ENCODE peak calls at places on chromosomes 11 and 22, in four cellular contexts. Z is GM12878, E is DND-41, N is HepG2. J is an unnamed sample.

GRCh38 chr11:106457727-106458126 is 380.3 kb downstream of the AASDHPPT start:
- DNase-seq in N (peak), Z (no peak), E (no peak), J (no peak)

GRCh38 chr22:38104084-38104483 is 6.4 kb downstream of the BAIAP2L2 start:
- DNase-seq in N (no peak), Z (no peak), E (no peak), J (no peak)

GRCh38 chr11:8025816-8026215 is 38.7 kb downstream of the EIF3F start:
- DNase-seq in N (no peak), Z (no peak), E (no peak), J (no peak)

GRCh38 chr11:13939952-13940610 is 22.4 kb upstream of the SPON1 start:
- DNase-seq in Z (no peak), N (no peak), E (no peak), J (no peak)

GRCh38 chr11:2728663-2729332 is 29.0 kb upstream of the KCNQ1OT1 start:
- DNase-seq in N (peak), E (no peak), Z (no peak), J (no peak)

GRCh38 chr22:19574247-19574646 is 50.0 kb upstream of the CLDN5 start:
- DNase-seq in Z (no peak), N (no peak), E (no peak), J (no peak)

GRCh38 chr11:46686886-46687810 is 13.3 kb downstream of the ARHGAP1 start:
- DNase-seq in N (no peak), Z (no peak), E (no peak), J (no peak)

GRCh38 chr11:3195251-3196160 is 23.1 kb downstream of the MRGPRG start:
- DNase-seq in E (no peak), N (peak), Z (no peak), J (peak)

DNA sequence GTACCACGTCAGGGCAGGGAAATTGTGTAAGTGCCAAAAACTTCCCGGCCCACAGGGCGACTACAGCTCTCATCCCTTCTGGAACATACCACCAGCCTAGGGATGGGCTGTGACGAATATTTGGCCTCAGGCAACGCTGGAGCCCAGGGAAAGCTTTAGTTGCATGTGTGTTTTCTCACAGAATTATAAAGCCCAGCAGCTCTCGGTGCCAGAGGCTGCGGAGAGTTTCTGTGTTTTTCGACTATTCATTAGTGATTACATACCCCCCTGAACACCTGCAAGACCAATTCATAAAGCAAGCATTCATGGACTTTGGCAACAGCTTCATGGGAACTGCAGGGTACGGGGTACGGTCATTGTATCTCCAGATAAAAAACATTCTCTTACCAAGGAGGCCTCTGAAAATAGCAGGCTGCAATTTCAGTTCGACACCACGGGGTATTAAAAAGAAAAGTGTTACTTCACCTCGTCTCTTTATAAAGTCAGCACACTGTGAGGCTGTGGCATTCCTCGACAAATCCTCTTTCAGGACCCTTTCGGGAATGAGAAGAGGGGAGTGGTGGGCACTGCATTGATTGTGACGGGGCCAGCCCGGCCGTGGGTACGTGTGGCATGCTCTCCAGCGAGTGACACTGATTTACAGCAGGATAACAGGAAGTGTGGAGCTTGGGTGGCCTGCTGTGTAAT is 243.6 kb upstream of the SORL1-AS1 start:
- DNase-seq in E (no peak), Z (no peak), N (no peak), J (no peak)
- H2AFZ ChIP-seq in E (no peak), Z (no peak), N (peak), J (no peak)

DNA sequence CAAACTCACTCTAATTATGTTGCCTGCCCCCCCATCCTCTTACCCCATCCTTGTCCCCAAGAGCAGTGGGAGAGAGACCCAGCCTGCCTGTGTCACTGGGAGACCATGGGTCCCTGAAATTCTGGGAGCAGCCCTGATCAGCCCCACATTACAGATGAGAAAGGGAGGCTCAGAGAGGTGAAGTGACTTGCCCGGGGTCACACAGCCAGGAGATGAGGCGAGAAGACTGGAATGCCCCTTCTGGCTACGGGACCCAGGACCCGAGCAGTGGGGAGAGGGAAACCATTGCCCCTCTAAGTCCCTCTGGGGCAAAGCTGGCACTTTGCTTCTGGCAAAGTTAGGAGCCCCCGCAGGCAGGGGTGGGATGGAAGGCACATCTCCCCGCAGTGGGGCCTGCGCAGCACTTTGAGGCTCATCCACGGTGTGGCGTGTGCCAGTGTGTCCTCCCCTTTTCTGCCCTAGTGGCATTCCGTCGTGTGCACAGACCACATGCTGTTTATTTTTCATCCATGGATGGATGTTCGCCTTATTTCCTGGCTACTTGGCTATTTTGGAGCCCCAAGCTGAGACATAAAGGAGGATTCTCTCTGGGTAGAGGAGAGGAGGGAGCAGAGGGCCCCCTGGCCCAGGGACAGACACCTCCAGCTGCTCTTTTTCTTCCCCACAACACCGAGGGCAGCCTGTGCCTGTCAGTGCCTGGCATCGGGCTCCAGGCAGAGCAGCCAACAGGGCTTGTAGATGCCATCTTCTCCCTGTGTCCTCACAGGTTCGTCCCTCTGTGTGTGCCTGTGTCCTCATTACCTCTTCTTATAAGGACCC is 3.7 kb upstream of the FGF3 start:
- DNase-seq in Z (no peak), N (no peak), E (no peak), J (no peak)
- TF ChIP-seq EZH2 in Z (no peak), N (no peak), E (no peak), J (no peak)

GRCh38 chr11:47941907-47942558 is 38.3 kb upstream of the PTPRJ start:
- DNase-seq in N (peak), Z (no peak), E (no peak), J (no peak)
- H2AFZ ChIP-seq in N (no peak), Z (no peak), E (no peak), J (no peak)

GRCh38 chr22:43418079-43418825 is 6.4 kb downstream of the MPPED1 start:
- DNase-seq in N (no peak), Z (no peak), E (no peak), J (no peak)

GRCh38 chr22:43419371-43420080 is 7.7 kb downstream of the MPPED1 start:
- DNase-seq in N (no peak), Z (no peak), E (no peak), J (no peak)

GRCh38 chr22:43420991-43421665 is 9.3 kb downstream of the MPPED1 start:
- DNase-seq in Z (no peak), N (no peak), E (no peak), J (no peak)

GRCh38 chr22:43413826-43414225 is 2.0 kb downstream of the MPPED1 start:
- DNase-seq in E (no peak), N (no peak), Z (no peak), J (no peak)

DNA sequence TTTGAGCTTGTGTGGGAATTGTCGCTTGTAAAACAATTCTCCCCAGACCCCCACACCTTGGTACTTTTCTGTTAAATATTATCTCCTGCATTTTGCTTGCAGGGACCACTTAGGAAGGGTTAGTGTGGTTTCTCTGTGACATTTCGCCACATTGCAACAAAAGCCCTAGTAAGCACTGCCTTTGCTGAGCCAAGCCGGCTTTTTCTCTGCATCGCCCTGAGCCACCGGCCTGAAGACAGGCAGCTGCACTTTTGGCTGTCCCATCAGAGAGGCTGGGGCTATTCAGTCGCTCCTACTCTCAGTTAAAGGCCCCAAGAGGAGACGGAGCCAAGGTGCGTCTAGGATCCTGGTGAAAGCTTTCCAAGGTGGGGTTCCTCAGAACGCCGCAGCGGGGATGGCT is 5.7 kb downstream of the MPPED1 start:
- DNase-seq in Z (no peak), N (no peak), E (no peak), J (no peak)
- TF ChIP-seq EZH2 in Z (no peak), N (no peak), E (no peak), J (no peak)

GRCh38 chr22:41092847-41093371 is 517 bp downstream of the EP300 start:
- DNase-seq in E (peak), N (peak), Z (no peak), J (peak)

GRCh38 chr22:41092023-41092817 is at the start of gene EP300:
- DNase-seq in E (peak), N (peak), Z (no peak), J (peak)

GRCh38 chr22:41094036-41094435 is 1.6 kb downstream of the EP300 start:
- DNase-seq in E (peak), Z (no peak), N (peak), J (peak)

GRCh38 chr22:41096391-41096790 is 4.0 kb downstream of the EP300 start:
- DNase-seq in N (no peak), E (no peak), Z (no peak), J (no peak)

DNA sequence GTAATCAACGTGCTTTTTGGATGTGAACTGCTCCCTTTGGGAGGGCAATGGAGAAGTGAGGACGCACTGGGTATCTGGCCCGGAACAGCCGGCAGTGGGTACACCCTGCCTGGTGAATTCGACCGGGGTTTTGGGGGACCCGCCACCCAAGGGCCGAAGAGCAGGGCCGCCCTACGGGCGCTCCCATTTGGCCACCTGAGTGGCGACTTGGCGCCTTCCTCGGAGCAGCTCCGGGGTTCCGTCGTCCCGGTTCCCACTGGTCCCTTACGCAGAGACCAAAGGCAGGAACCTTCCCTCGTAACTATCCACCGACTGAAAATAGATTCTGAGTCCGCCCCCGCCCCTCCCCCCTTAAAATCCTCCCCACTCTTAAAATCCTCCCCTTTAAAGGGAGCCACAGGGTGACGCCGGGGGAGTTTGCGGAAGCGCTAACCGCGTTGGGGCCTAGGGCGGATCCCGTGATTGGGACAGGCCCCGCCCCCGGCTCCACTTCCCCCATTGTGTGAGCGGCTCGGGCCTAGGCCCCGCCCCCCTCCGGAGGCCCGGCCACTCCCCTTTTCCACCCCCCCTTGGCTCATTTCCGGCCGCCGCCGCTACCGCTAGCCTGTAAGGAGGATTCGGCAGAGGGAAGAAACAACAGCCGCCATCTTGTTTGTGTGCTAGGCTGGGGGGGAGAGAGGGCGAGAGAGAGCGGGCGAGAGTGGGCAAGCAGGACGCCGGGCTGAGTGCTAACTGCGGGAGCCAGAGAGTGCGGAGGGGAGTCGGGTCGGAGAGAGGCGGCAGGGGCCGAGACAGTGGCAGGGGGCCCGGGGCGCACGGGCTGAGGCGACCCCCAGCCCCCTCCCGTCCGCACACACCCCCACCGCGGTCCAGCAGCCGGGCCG is 1.0 kb upstream of the EP300 start:
- DNase-seq in N (peak), E (peak), Z (peak), J (peak)
- H2AFZ ChIP-seq in N (peak), E (peak), Z (peak), J (peak)

GRCh38 chr11:124751741-124752470 is at the start of gene VSIG2:
- DNase-seq in Z (no peak), N (no peak), E (no peak), J (no peak)
- TF ChIP-seq EZH2 in Z (no peak), N (no peak), E (no peak), J (no peak)

GRCh38 chr22:46008836-46009596 is 32.1 kb upstream of the WNT7B start:
- DNase-seq in E (no peak), Z (no peak), N (no peak), J (no peak)

GRCh38 chr22:46006379-46007002 is 29.5 kb upstream of the WNT7B start:
- DNase-seq in N (peak), E (peak), Z (no peak), J (peak)

GRCh38 chr22:46007003-46007847 is 30.3 kb upstream of the WNT7B start:
- DNase-seq in Z (no peak), E (no peak), N (no peak), J (peak)

GRCh38 chr22:46008291-46008690 is 31.3 kb upstream of the WNT7B start:
- DNase-seq in N (no peak), Z (no peak), E (no peak), J (no peak)

GRCh38 chr22:46007848-46008261 is 30.9 kb upstream of the WNT7B start:
- DNase-seq in Z (no peak), E (no peak), N (no peak), J (peak)
- H2AFZ ChIP-seq in Z (no peak), E (no peak), N (no peak), J (peak)

DNA sequence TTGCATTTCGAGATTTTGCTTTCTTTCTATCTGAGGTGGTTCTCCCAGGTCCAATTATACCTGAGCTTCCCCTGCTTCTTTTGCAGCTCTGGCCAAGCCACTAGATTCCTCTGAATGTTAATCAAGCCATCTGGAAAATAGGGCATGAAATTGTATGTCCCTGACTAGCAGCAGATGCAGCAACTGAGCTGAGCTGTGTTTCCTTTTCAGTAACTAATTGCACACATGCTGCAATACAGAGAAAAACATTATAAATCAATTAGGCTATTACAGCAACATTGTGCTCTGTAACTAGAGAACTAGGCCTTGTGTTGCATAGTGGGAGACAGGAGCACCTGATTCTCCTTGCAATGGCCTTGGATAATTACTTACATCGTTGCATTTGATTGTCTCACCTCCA is 408.3 kb downstream of the ETS1 start:
- DNase-seq in Z (no peak), N (no peak), E (no peak), J (no peak)
- TF ChIP-seq EZH2 in Z (no peak), N (no peak), E (no peak), J (no peak)

DNA sequence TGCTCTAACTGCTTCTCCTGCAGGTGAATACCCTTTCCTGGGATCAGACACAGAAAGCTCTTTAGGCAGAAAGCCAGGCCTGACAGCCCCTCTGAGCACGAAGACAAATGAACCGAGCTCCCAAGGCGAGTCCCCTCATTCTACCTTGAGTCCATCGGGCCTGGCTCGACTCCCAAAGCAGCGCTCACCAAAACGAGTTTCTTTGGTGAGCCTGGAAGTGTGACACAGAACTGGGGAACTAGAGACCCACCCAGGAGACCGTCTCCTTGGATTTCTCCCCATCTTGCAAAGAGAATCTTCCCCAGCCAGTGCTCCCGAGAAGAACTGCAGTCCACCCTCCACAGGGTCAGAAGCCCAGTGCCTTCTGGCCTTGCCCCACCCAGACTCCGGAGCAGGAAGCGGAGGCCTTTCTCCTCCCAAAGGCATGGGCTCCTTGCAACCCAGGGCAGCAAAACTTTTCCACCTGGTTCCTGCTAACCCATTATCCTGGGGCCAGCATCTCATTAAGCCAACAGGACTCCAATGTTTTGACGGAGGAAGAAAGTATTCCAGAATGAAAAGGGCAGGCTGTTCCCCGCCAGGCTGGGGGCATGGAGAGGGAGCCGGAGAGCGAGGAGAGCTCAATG is 88.2 kb downstream of the RTL6 start:
- DNase-seq in E (no peak), Z (no peak), N (no peak), J (no peak)
- H2AFZ ChIP-seq in E (no peak), Z (no peak), N (no peak), J (no peak)

DNA sequence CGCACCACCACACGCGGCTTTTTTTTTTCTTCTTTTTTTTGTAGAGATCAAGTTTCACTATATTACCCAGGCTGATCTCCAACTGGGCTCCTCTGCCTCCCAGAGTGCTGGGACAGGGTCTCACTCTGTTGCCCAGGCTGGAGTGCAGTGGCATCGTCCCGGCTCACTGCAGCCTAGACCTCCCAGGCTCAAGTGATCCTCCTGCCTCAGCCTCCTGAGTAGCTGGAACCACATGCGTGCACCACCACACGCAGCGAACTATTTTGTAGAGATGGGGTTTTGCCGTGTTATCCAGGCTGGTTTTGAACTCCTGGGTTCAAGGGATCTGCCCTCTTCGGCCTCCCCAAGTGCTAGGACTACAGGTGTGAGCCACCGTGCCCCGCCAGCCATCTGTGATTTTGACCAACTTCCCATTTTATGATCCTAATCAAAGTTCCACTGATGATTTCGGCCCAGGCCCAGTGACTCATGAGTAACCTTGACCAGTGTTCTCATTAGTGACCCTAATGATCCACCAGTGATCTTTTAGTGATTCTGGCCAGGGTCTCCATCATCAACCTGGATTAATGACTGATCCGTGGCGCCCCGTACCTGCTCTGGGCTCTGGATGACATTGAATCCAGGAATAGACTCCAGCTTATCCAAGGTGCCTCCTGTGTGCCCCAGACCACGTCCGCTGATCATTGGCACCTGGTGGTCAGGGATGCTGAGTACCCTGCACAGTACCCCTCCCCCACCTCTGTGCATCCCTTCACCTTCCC is 1.7 kb downstream of the TYMP start:
- DNase-seq in N (no peak), E (no peak), Z (no peak), J (no peak)
- TF ChIP-seq EZH2 in N (no peak), E (no peak), Z (no peak), J (no peak)

J was measured in endothelial cell of umbilical vein.